ENCODE peak calls at places on chromosome 9, in ten cellular contexts. K, G, M, Y, C, O, I, H, V and W are unnamed samples. For H3K36me3, the result is how much of the 10 kb centered on the place peaks cover.

GRCh38 chr9:36401179-36401740 is 1.2 kb upstream of the RNF38 start:
- DNase-seq in K (no peak), G (no peak), M (peak), Y (no peak), C (no peak), O (peak), I (peak), H (no peak), V (no peak), W (no peak)

GRCh38 chr9:122394265-122395242 is 23.7 kb downstream of the PTGS1 start:
- DNase-seq in K (no peak), G (peak), M (no peak), Y (peak), C (no peak), O (peak), I (peak), H (peak), V (no peak), W (no peak)

GRCh38 chr9:69357030-69357853 is 32.2 kb downstream of the ENTREP1 start:
- DNase-seq in K (no peak), G (peak), M (no peak), Y (no peak), C (no peak), O (peak), I (no peak), H (no peak), V (no peak), W (no peak)

GRCh38 chr9:84493284-84493947 is 152.9 kb upstream of the SLC28A3 start:
- DNase-seq in K (no peak), G (no peak), M (no peak), Y (no peak), C (no peak), O (no peak), I (no peak), H (no peak), V (peak), W (no peak)

GRCh38 chr9:91474656-91475055 is 51.0 kb upstream of the NFIL3 start:
- DNase-seq in K (no peak), G (no peak), M (no peak), Y (no peak), C (no peak), O (peak), I (peak), H (no peak), V (no peak), W (no peak)

GRCh38 chr9:69502671-69503301 is 169.4 kb downstream of the APBA1 start:
- DNase-seq in K (no peak), G (no peak), M (no peak), Y (no peak), C (no peak), O (peak), I (peak), H (no peak), V (no peak), W (no peak)

GRCh38 chr9:135339378-135339973 is 140.1 kb upstream of the PPP1R26 start:
- DNase-seq in K (no peak), G (no peak), M (no peak), Y (no peak), C (no peak), O (no peak), I (no peak), H (no peak), V (no peak), W (peak)

GRCh38 chr9:138022756-138023393 is 145.3 kb downstream of the CACNA1B start:
- DNase-seq in K (no peak), G (no peak), M (no peak), Y (peak), C (no peak), O (no peak), I (no peak), H (no peak), V (peak), W (no peak)

GRCh38 chr9:120904999-120905793 is 21.4 kb downstream of the TRAF1 start:
- DNase-seq in K (no peak), G (no peak), M (no peak), Y (no peak), C (no peak), O (no peak), I (no peak), H (no peak), V (no peak), W (no peak)

GRCh38 chr9:136694163-136694864 is 7.1 kb upstream of the AGPAT2 start:
- DNase-seq in K (no peak), G (peak), M (peak), Y (peak), C (peak), O (peak), I (peak), H (no peak), V (peak), W (peak)

GRCh38 chr9:78297672-78297961 is 692 bp downstream of the PSAT1 start:
- DNase-seq in K (no peak), G (no peak), M (peak), Y (no peak), C (no peak), O (no peak), I (peak), H (no peak), V (no peak), W (no peak)

GRCh38 chr9:77456829-77457437 is 191.2 kb downstream of the GNA14 start:
- DNase-seq in K (peak), G (peak), M (peak), Y (peak), C (peak), O (peak), I (peak), H (peak), V (peak), W (peak)

GRCh38 chr9:250625-251024 is 36.0 kb downstream of the DOCK8 start:
- DNase-seq in K (no peak), G (no peak), M (peak), Y (no peak), C (no peak), O (no peak), I (no peak), H (no peak), V (no peak), W (no peak)

GRCh38 chr9:70169222-70169621 is 89.6 kb upstream of the SMC5 start:
- DNase-seq in K (no peak), G (no peak), M (no peak), Y (no peak), C (no peak), O (no peak), I (no peak), H (no peak), V (no peak), W (no peak)

GRCh38 chr9:7258688-7259396 is 501.1 kb downstream of the KDM4C start:
- DNase-seq in K (no peak), G (no peak), M (no peak), Y (no peak), C (no peak), O (no peak), I (no peak), H (no peak), V (no peak), W (no peak)

GRCh38 chr9:97880336-97880735 is 27.3 kb downstream of the FOXE1 start:
- DNase-seq in K (no peak), G (no peak), M (no peak), Y (no peak), C (no peak), O (peak), I (peak), H (no peak), V (no peak), W (no peak)

GRCh38 chr9:120767451-120767850 is 25.8 kb downstream of the FBXW2 start:
- DNase-seq in K (no peak), G (no peak), M (no peak), Y (no peak), C (no peak), O (no peak), I (no peak), H (no peak), V (no peak), W (no peak)

GRCh38 chr9:123834218-123834906 is 95.6 kb downstream of the DENND1A start:
- DNase-seq in K (no peak), G (no peak), M (peak), Y (no peak), C (no peak), O (peak), I (peak), H (no peak), V (peak), W (no peak)

GRCh38 chr9:98368366-98369065 is 113.1 kb upstream of the TBC1D2 start:
- DNase-seq in K (no peak), G (no peak), M (peak), Y (no peak), C (no peak), O (peak), I (peak), H (no peak), V (no peak), W (no peak)

GRCh38 chr9:113153599-113153998 is 2.8 kb downstream of the SLC31A2 start:
- DNase-seq in K (no peak), G (no peak), M (no peak), Y (no peak), C (no peak), O (no peak), I (no peak), H (no peak), V (no peak), W (no peak)

GRCh38 chr9:113156880-113157279 is 6.1 kb downstream of the SLC31A2 start:
- DNase-seq in K (no peak), G (no peak), M (no peak), Y (no peak), C (no peak), O (no peak), I (no peak), H (no peak), V (no peak), W (no peak)

GRCh38 chr9:113154471-113154870 is 3.7 kb downstream of the SLC31A2 start:
- DNase-seq in K (no peak), G (no peak), M (no peak), Y (no peak), C (no peak), O (peak), I (peak), H (no peak), V (no peak), W (peak)

GRCh38 chr9:113155911-113156559 is 5.2 kb downstream of the SLC31A2 start:
- DNase-seq in K (no peak), G (no peak), M (peak), Y (no peak), C (no peak), O (no peak), I (no peak), H (no peak), V (no peak), W (peak)

GRCh38 chr9:113154936-113155335 is 4.1 kb downstream of the SLC31A2 start:
- DNase-seq in K (no peak), G (no peak), M (no peak), Y (no peak), C (no peak), O (no peak), I (peak), H (no peak), V (no peak), W (no peak)
- H3K4me3 ChIP-seq in K (no peak), G (no peak), M (no peak), Y (no peak), C (no peak), O (no peak), I (no peak), H (no peak), V (no peak), W (no peak)

GRCh38 chr9:95461448-95462381 is 55.1 kb downstream of the PTCH1 start:
- DNase-seq in K (no peak), G (no peak), M (no peak), Y (no peak), C (no peak), O (no peak), I (no peak), H (no peak), V (no peak), W (no peak)

GRCh38 chr9:95462419-95463121 is 54.2 kb downstream of the PTCH1 start:
- DNase-seq in K (peak), G (peak), M (peak), Y (peak), C (peak), O (peak), I (peak), H (peak), V (peak), W (peak)

GRCh38 chr9:95460627-95461164 is 56.1 kb downstream of the PTCH1 start:
- DNase-seq in K (no peak), G (no peak), M (no peak), Y (peak), C (no peak), O (no peak), I (no peak), H (no peak), V (no peak), W (no peak)

GRCh38 chr9:95465115-95465514 is 51.7 kb downstream of the PTCH1 start:
- DNase-seq in K (no peak), G (no peak), M (no peak), Y (no peak), C (no peak), O (no peak), I (no peak), H (no peak), V (no peak), W (no peak)

DNA sequence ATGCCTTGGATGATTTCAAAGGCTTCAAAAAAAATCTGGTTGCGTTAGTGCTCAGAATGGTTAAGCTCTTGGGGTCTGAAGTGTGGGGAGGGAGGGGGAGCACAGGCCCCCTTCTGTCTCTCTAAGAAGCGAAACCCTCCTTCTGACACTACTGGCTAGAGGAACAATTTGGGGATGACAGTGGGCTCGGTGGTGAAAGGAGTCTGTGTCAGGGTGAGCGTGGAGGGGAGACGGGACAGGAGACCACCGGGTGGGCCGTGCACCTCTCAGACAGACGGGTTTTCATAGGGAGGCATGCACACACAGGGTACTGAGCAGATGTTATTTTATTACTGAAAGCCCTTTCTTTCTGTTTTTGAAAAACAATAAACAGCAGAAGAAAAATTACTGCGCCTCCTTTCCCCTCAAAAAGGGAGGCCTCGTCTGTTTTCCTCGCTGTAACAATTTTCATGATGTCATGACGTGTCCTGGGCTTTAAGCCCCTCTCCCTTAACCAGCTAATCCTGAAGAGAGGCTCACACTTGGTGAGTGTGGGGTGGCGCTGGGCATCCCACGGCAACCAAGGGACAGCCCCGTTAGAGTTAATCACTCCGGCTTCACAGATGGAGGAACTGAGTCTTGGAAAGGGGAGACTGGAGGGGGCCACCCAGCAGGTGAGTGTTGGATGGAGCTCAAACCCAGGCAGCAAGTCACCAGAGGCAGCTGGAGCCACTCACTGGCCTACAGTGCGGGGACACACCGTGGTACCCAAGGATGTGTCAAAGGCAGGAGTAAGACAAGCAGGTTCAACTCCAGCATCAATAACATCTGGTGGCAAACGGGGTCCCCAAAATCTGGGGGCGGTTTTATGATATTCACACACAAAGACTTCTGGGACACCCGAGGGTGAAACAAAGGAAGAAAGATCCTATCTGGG is 53.4 kb downstream of the PTCH1 start:
- DNase-seq in K (no peak), G (no peak), M (peak), Y (no peak), C (no peak), O (no peak), I (no peak), H (no peak), V (peak), W (no peak)
- H3K36me3 ChIP-seq in K (under half), G (half or more), M (half or more), Y (half or more), C (under half), O (under half), I (under half), H (under half), V (under half), W (under half)

GRCh38 chr9:32455738-32456137 is 70.3 kb downstream of the RIGI start:
- DNase-seq in K (no peak), G (no peak), M (no peak), Y (no peak), C (peak), O (no peak), I (peak), H (no peak), V (no peak), W (no peak)

GRCh38 chr9:32454280-32454679 is 69.8 kb downstream of the ACO1 start:
- DNase-seq in K (no peak), G (no peak), M (no peak), Y (no peak), C (no peak), O (no peak), I (no peak), H (no peak), V (no peak), W (no peak)

GRCh38 chr9:32449969-32450368 is 65.5 kb downstream of the ACO1 start:
- DNase-seq in K (no peak), G (no peak), M (no peak), Y (no peak), C (no peak), O (no peak), I (no peak), H (no peak), V (no peak), W (no peak)
- H3K4me3 ChIP-seq in K (no peak), G (no peak), M (no peak), Y (no peak), C (no peak), O (no peak), I (no peak), H (no peak), V (no peak), W (no peak)

GRCh38 chr9:124879226-124879625 is 17.3 kb downstream of the ARPC5L start:
- DNase-seq in K (no peak), G (no peak), M (no peak), Y (no peak), C (no peak), O (no peak), I (no peak), H (no peak), V (no peak), W (no peak)

GRCh38 chr9:124881138-124881743 is 19.3 kb downstream of the ARPC5L start:
- DNase-seq in K (peak), G (no peak), M (no peak), Y (no peak), C (no peak), O (no peak), I (no peak), H (no peak), V (no peak), W (no peak)

GRCh38 chr9:124878518-124878917 is 16.6 kb downstream of the ARPC5L start:
- DNase-seq in K (no peak), G (no peak), M (no peak), Y (no peak), C (no peak), O (no peak), I (no peak), H (no peak), V (no peak), W (no peak)

GRCh38 chr9:124882221-124882620 is 20.3 kb downstream of the ARPC5L start:
- DNase-seq in K (no peak), G (no peak), M (no peak), Y (no peak), C (no peak), O (no peak), I (no peak), H (no peak), V (no peak), W (no peak)

DNA sequence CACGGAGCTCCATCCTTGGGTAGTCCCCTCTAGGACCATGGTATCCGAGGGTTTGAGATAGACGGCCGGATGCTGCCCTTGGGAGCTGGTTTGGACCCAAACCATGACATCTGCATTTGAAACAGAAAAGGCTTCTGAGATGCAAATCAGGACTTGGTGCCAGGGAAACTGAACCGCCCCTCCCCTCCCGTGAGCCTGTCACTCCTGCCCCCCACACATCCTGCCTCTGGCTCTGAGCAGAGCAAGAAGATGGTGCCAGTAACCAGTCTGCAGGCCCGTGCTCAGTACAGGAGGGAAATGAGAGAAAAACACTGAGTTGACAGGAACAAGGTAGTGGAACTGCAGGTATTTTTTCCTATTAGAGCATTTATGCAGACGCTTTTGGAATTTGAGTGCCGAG is 18.6 kb downstream of the ARPC5L start:
- DNase-seq in K (no peak), G (no peak), M (no peak), Y (no peak), C (no peak), O (no peak), I (no peak), H (no peak), V (no peak), W (no peak)
- H3K36me3 ChIP-seq in K (half or more), G (half or more), M (half or more), Y (half or more), C (under half), O (under half), I (half or more), H (under half), V (under half), W (under half)

DNA sequence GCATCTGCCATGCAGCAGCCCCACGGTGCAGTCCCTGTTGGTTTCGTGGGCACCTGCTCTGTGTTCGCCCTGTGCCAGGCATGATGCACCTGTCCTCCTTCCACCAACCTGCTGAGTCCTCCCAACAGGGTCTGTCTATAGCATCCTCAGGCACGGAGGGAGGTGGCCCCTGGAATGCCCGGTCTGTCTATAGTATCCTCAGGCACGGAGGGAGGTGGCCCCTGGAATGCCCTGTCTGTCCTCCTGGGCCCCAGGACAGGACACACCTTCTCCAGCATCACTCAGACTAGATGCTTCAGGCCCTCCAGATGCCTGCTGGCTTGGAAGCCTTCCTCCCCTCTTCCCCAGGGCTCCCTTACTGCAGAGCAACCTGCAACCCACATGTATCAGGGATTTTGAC is 9.9 kb upstream of the PHYHD1 start:
- DNase-seq in K (no peak), G (no peak), M (no peak), Y (peak), C (no peak), O (no peak), I (no peak), H (no peak), V (no peak), W (no peak)
- H3K4me3 ChIP-seq in K (no peak), G (peak), M (no peak), Y (no peak), C (no peak), O (no peak), I (no peak), H (no peak), V (no peak), W (no peak)

GRCh38 chr9:93645149-93645889 is 68.9 kb downstream of the PHF2 start:
- DNase-seq in K (no peak), G (no peak), M (no peak), Y (peak), C (peak), O (no peak), I (no peak), H (peak), V (no peak), W (peak)
- H3K36me3 ChIP-seq in K (under half), G (half or more), M (under half), Y (under half), C (under half), O (under half), I (under half), H (under half), V (under half), W (half or more)

GRCh38 chr9:23750808-23751207 is 75.2 kb downstream of the ELAVL2 start:
- DNase-seq in K (no peak), G (no peak), M (no peak), Y (no peak), C (no peak), O (no peak), I (no peak), H (no peak), V (no peak), W (no peak)

GRCh38 chr9:23746317-23746716 is 79.7 kb downstream of the ELAVL2 start:
- DNase-seq in K (no peak), G (no peak), M (no peak), Y (no peak), C (no peak), O (no peak), I (no peak), H (no peak), V (no peak), W (no peak)

GRCh38 chr9:23743041-23743440 is 83.0 kb downstream of the ELAVL2 start:
- DNase-seq in K (no peak), G (no peak), M (no peak), Y (no peak), C (no peak), O (no peak), I (no peak), H (no peak), V (no peak), W (no peak)

GRCh38 chr9:23751614-23752013 is 74.4 kb downstream of the ELAVL2 start:
- DNase-seq in K (no peak), G (no peak), M (no peak), Y (no peak), C (no peak), O (no peak), I (no peak), H (no peak), V (no peak), W (no peak)

GRCh38 chr9:23747088-23747748 is 78.8 kb downstream of the ELAVL2 start:
- DNase-seq in K (no peak), G (no peak), M (no peak), Y (no peak), C (no peak), O (no peak), I (no peak), H (no peak), V (no peak), W (no peak)
- H3K4me3 ChIP-seq in K (no peak), G (no peak), M (no peak), Y (no peak), C (no peak), O (no peak), I (no peak), H (no peak), V (no peak), W (no peak)